ENCODE peak calls at places on chromosomes 3 and 15, in nine cellular contexts. W is foreskin fibroblast, T is neural crest cell, B is fibroblast of pulmonary artery, S is endothelial cell, J is neural progenitor cell, L is GM06990, Z is lower lobe of right lung, G is left ventricle myocardium inferior. O is an unnamed sample.
A peak's percentile ranks its signal among the peaks of the same experiment; 100 is the strongest.

GRCh38 chr3:40770046-40770445 is 245.3 kb downstream of the ZNF621 start:
- DNase-seq in Z (no peak), T (no peak), B (no peak), W (no peak), S (no peak), J (no peak), L (no peak), G (no peak), O (no peak)

GRCh38 chr3:55569033-55569518 is 82.0 kb upstream of the WNT5A start:
- DNase-seq in L (no peak), Z (no peak), B (no peak), J (no peak), G (no peak), W (no peak), S (no peak), T (no peak), O (no peak)

GRCh38 chr3:107370902-107371301 is 6.3 kb upstream of the CCDC54 start:
- DNase-seq in L (no peak), W (no peak), J (no peak), Z (no peak), S (no peak), G (no peak), T (no peak), B (no peak), O (no peak)

GRCh38 chr3:36729204-36730056 is 34.9 kb downstream of the DCLK3 start:
- DNase-seq in L (no peak), J (peak; percentile 44), S (no peak), G (no peak), Z (no peak), T (no peak), B (peak; percentile 79), W (peak; percentile 28), O (no peak)

GRCh38 chr15:28060005-28060404 is 39.1 kb downstream of the OCA2 start:
- DNase-seq in L (no peak), G (no peak), W (no peak), J (no peak), B (no peak), Z (no peak), S (no peak), T (no peak), O (no peak)

GRCh38 chr3:117454236-117454635 is 744.7 kb downstream of the TUSC7 start:
- DNase-seq in W (no peak), G (no peak), T (no peak), Z (no peak), B (no peak), J (no peak), L (no peak), S (no peak), O (no peak)

GRCh38 chr3:195204360-195205166 is 66.4 kb downstream of the XXYLT1 start:
- DNase-seq in Z (no peak), G (no peak), J (no peak), W (no peak), T (no peak), B (peak; percentile 88), S (no peak), L (peak; percentile 33), O (no peak)

GRCh38 chr3:197028711-197029510 is 706 bp downstream of the MELTF start:
- DNase-seq in G (no peak), Z (no peak), L (peak; percentile 74), J (peak; percentile 35), B (no peak), S (no peak), T (no peak), W (no peak), O (no peak)

GRCh38 chr15:70094690-70095311 is 2.9 kb downstream of the TLE3 start:
- DNase-seq in G (no peak), Z (no peak), B (peak; percentile 31), W (no peak), T (no peak), S (no peak), J (no peak), L (no peak), O (no peak)

GRCh38 chr15:70096215-70096974 is 1.3 kb downstream of the TLE3 start:
- DNase-seq in W (peak; percentile 41), B (peak; percentile 51), L (peak; percentile 52), S (peak; percentile 67), Z (peak; percentile 65), J (no peak), T (peak; percentile 60), G (no peak), O (no peak)

GRCh38 chr15:70096975-70097336 is 761 bp downstream of the TLE3 start:
- DNase-seq in Z (no peak), S (no peak), L (peak; percentile 29), G (no peak), W (no peak), T (peak; percentile 32), J (peak; percentile 77), B (no peak), O (no peak)

GRCh38 chr15:70093481-70094309 is 4.0 kb downstream of the TLE3 start:
- DNase-seq in T (no peak), G (no peak), S (no peak), W (no peak), L (no peak), J (no peak), Z (no peak), B (peak; percentile 79), O (no peak)

DNA sequence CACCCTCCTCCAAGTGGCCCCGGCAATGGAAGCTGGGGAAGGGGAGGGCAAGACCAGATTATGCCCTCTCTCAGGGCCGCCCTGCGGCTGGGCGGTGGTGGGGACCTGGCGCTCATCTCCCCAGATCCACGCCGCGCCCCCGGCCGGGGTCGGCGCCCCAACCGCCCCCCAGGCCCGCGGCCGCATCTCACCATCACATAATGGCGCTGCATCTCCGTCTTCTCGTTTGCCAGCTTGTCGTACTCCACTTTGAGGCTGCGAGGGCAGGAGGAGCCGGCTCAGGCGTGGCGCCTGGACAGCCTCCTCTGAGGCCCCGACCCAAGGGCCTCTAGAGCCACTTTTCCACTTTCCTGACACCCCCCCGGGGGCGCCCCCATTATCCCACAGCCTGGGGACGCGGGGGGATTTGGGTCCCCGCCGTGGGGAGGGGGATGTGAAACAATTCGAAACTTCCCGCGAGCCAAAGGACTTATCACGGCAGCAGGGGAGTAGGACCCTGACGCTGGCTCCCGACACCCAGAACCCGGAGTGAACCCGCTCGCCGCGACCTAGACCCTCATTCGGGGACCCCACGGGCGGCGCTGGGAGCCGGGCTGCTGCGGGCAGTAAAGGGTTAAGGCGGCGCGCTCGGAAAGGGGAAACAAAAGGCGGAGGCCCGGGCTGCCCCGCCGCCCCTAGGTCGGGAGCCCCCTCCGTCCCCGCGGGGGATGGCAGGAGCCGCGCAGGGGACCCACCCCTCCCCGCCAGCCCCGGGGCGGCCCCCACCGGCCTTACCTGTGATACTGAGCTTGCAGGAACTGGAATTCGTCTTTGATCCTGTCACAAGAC is 2.1 kb downstream of the TLE3 start:
- DNase-seq in W (no peak), G (no peak), S (no peak), L (peak; percentile 71), Z (peak; percentile 69), J (peak; percentile 86), B (no peak), T (no peak), O (no peak)
- TF ChIP-seq CTCF in W (no peak), G (no peak), S (peak; percentile 23), L (peak; percentile 13), Z (peak; percentile 26), J (peak; percentile 21), B (no peak), T (peak; percentile 44), O (no peak)

DNA sequence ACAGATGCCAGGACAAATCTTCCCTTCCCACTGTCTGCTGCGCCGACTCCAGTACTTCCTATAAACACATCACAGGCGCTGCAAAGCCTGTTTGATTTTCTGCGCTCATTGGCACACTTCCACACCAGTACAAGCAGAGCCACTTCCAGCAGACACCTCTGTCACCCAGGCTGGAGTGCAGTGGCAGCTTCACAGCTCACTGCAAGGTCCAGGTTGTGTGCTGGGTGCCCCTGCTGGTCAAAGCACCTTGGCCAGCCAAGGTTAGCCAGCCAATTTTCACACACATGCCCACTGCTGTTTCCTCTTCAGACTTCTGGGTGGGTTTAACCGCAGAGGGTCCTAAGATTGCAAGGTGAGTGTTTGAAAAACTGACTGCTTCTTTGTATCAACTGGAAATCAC is 4.9 kb downstream of the CHDH start:
- DNase-seq in B (no peak), S (no peak), G (no peak), L (no peak), Z (no peak), J (no peak), T (no peak), W (no peak), O (no peak)
- TF ChIP-seq CTCF in B (no peak), S (no peak), G (no peak), L (no peak), Z (no peak), J (no peak), T (no peak), W (no peak), O (no peak)

GRCh38 chr15:100844778-100845177 is 34.9 kb upstream of the ALDH1A3 start:
- DNase-seq in G (no peak), S (no peak), Z (no peak), W (no peak), T (no peak), L (no peak), J (no peak), B (no peak), O (no peak)

GRCh38 chr15:100852630-100853029 is 27.0 kb upstream of the ALDH1A3 start:
- DNase-seq in B (no peak), Z (no peak), J (no peak), S (no peak), G (no peak), W (no peak), T (no peak), L (no peak), O (no peak)

GRCh38 chr15:100847194-100847593 is 32.4 kb upstream of the ALDH1A3 start:
- DNase-seq in B (no peak), W (no peak), L (no peak), J (no peak), S (no peak), T (no peak), Z (no peak), G (no peak), O (no peak)

GRCh38 chr15:100853676-100854440 is 25.8 kb upstream of the ALDH1A3 start:
- DNase-seq in G (no peak), B (no peak), T (no peak), W (no peak), J (no peak), S (no peak), Z (no peak), L (no peak), O (no peak)

DNA sequence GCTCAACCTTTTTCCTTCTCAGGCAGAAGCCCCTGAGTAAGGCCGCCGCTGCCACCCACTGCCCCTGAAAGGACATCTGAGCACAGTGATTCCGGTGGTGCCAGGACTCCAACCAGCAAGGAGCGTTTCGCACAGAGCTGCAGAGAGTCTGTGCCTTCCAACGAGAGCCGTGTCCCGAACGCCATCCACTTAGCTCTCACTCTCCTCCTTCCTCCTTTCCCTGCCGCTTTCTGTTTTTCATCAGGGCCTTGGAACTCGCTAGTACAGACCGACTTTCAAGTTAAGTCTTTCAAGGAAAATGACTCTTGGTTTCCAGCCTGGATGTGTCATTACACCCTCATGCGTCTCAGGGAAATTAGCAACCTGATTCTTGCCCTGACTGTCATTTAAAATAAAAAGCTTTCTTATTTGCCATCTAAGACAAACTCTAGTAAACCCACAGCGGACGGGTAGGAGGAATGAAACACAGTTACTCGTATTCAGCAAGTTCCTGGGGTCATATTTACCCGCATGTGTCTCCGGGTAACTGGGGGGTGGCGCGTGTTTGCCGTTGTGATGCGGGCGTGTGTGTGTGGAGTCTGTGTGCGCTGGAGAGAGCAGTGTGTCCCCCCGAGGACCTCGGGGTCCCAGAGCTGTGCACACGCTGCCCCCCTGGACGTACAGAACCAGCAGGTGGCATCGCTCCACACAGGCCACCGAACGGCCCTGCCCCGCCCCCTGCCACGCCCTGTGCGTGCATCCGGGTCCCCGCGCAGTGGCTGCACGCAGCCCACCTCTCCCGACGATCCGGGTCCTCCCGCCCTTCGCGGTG is 30.4 kb upstream of the ALDH1A3 start:
- DNase-seq in L (peak; percentile 60), Z (peak; percentile 62), W (peak; percentile 20), B (peak; percentile 14), T (peak; percentile 20), S (peak; percentile 15), J (no peak), G (peak; percentile 25), O (peak; percentile 94)
- TF ChIP-seq CTCF in L (peak; percentile 21), Z (no peak), W (peak; percentile 27), B (no peak), T (no peak), S (no peak), J (no peak), G (peak; percentile 16), O (peak; percentile 42)

GRCh38 chr3:160577551-160578195 is 12.3 kb upstream of the KPNA4 start:
- DNase-seq in T (no peak), Z (no peak), G (no peak), B (peak; percentile 34), J (peak; percentile 42), L (no peak), W (peak; percentile 18), S (no peak), O (no peak)
- TF ChIP-seq CTCF in T (no peak), Z (no peak), G (peak; percentile 26), B (peak; percentile 16), J (peak; percentile 61), L (no peak), W (no peak), S (no peak), O (peak; percentile 21)